ENCODE peak calls at places on chromosomes 12 and 14, in six cellular contexts. Q is WTC11, I is A549, S is K562, E is HepG2, R is H1. O is an unnamed sample.

GRCh38 chr12:49868952-49869815 is 26.3 kb upstream of the BCDIN3D start:
- DNase-seq in R (no peak), E (peak), Q (no peak), S (peak), I (peak), O (peak)

GRCh38 chr14:61528591-61529021 is 166.7 kb upstream of the HIF1A start:
- DNase-seq in S (no peak), R (no peak), E (no peak), I (no peak), Q (no peak), O (no peak)

GRCh38 chr12:92107094-92107493 is 38.6 kb downstream of the BTG1 start:
- DNase-seq in R (no peak), S (no peak), E (no peak), Q (no peak), I (no peak), O (no peak)

GRCh38 chr14:67464377-67464776 is 24.1 kb downstream of the TMEM229B start:
- DNase-seq in R (no peak), S (no peak), I (no peak), Q (no peak), E (no peak), O (no peak)

GRCh38 chr14:103100281-103101121 is 6.0 kb downstream of the EXOC3L4 start:
- DNase-seq in E (peak), Q (peak), I (no peak), R (no peak), S (no peak), O (no peak)

GRCh38 chr14:103123634-103124500 is 606 bp downstream of the TNFAIP2 start:
- DNase-seq in E (no peak), R (no peak), I (peak), S (no peak), Q (peak), O (peak)

GRCh38 chr14:102317564-102318248 is 1.8 kb upstream of the ZNF839 start:
- DNase-seq in Q (no peak), E (peak), I (peak), R (no peak), S (no peak), O (peak)

GRCh38 chr12:101604132-101604531 is 9.4 kb downstream of the MYBPC1 start:
- DNase-seq in I (no peak), R (no peak), E (peak), Q (no peak), S (no peak), O (no peak)

GRCh38 chr12:131852551-131853299 is 24.5 kb downstream of the MMP17 start:
- DNase-seq in R (no peak), I (peak), S (no peak), E (no peak), Q (no peak), O (no peak)

GRCh38 chr12:65614259-65614658 is 210.0 kb upstream of the HMGA2 start:
- DNase-seq in E (no peak), I (no peak), Q (no peak), S (no peak), R (no peak), O (no peak)
- TF ChIP-seq JUN in E (no peak), I (no peak), Q (no peak), S (no peak), R (no peak), O (no peak)

GRCh38 chr12:108191938-108192337 is 62.9 kb downstream of the WSCD2 start:
- DNase-seq in Q (no peak), I (no peak), S (no peak), E (no peak), R (no peak), O (no peak)

GRCh38 chr12:108191086-108191485 is 62.0 kb downstream of the WSCD2 start:
- DNase-seq in E (no peak), I (no peak), Q (no peak), R (no peak), S (no peak), O (no peak)

GRCh38 chr12:108185002-108185401 is 55.9 kb downstream of the WSCD2 start:
- DNase-seq in S (no peak), I (no peak), Q (no peak), E (peak), R (no peak), O (no peak)

GRCh38 chr12:108190529-108190928 is 61.4 kb downstream of the WSCD2 start:
- DNase-seq in I (no peak), S (no peak), Q (no peak), E (no peak), R (no peak), O (no peak)

DNA sequence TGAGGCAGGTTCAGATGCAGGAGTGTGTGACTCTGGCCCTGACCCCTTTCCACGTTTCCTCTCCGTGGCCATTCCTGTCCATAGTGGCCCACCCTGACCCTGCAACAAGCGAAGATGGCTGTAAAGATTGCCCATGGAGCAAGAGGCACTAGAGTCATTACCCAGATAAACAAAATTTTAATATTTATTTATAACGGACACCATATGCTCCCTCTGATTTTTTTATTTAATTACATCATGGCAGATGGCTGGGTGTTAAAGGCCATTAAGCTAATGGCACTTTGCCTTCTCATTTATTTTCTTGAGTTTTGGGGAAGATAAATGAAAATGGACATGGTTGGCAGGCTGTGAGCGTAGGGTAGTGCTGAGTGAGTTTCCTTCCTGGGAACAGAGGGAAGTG is 58.7 kb downstream of the WSCD2 start:
- DNase-seq in R (no peak), S (no peak), Q (no peak), E (no peak), I (no peak), O (no peak)
- TF ChIP-seq JUN in R (no peak), S (no peak), Q (no peak), E (no peak), I (no peak), O (no peak)

GRCh38 chr14:99546230-99546879 is 57.7 kb downstream of the CCDC85C start:
- DNase-seq in E (no peak), Q (peak), I (no peak), S (peak), R (no peak), O (no peak)

GRCh38 chr14:99543985-99544384 is 60.0 kb downstream of the CCDC85C start:
- DNase-seq in E (no peak), S (no peak), Q (no peak), I (no peak), R (no peak), O (no peak)

GRCh38 chr14:99544971-99545370 is 59.0 kb downstream of the CCDC85C start:
- DNase-seq in I (no peak), Q (no peak), S (peak), R (no peak), E (no peak), O (no peak)

GRCh38 chr14:99543369-99543768 is 60.6 kb downstream of the CCDC85C start:
- DNase-seq in S (no peak), E (no peak), I (no peak), Q (no peak), R (no peak), O (no peak)

DNA sequence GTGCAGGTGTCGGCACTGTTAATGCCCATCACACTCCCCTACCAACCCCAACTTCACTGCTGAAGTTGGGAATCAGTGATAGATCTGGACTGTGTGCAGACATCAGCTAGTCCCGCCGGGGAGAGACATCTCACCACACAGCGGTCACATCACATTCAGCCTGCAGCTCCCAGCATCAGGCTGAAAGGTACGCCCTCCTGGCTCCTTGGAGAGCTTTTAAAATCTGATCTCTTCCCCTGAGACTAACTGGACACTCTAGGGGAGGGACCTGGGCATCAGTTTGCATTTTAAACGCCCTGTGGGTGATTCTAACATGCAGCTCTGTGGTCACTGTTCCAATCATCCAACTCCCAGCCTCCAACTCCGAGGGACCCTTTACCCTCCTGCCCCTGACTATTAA is 58.4 kb downstream of the CCDC85C start:
- DNase-seq in I (no peak), Q (no peak), R (no peak), S (no peak), E (no peak), O (no peak)
- TF ChIP-seq JUN in I (no peak), Q (no peak), R (no peak), S (no peak), E (no peak), O (no peak)

GRCh38 chr14:70468731-70469130 is 16.8 kb downstream of the ADAM21 start:
- DNase-seq in S (no peak), R (no peak), E (no peak), I (no peak), Q (no peak), O (no peak)
- TF ChIP-seq JUN in S (no peak), R (no peak), E (no peak), I (no peak), Q (no peak), O (no peak)

GRCh38 chr12:118689793-118690192 is 291.5 kb upstream of the SRRM4 start:
- DNase-seq in S (no peak), R (no peak), Q (peak), I (no peak), E (no peak), O (no peak)

GRCh38 chr12:118682656-118683055 is 298.7 kb upstream of the SRRM4 start:
- DNase-seq in E (no peak), S (no peak), R (no peak), Q (no peak), I (no peak), O (no peak)

GRCh38 chr12:118680361-118680963 is 300.9 kb upstream of the SRRM4 start:
- DNase-seq in E (no peak), Q (peak), R (no peak), I (peak), S (no peak), O (no peak)

GRCh38 chr12:118685983-118686607 is 295.2 kb upstream of the SRRM4 start:
- DNase-seq in S (no peak), R (no peak), E (no peak), I (no peak), Q (no peak), O (no peak)
- TF ChIP-seq JUN in S (no peak), R (no peak), E (no peak), I (no peak), Q (no peak), O (no peak)

GRCh38 chr14:100581228-100582145 is 5.7 kb downstream of the BEGAIN start:
- DNase-seq in Q (peak), E (no peak), R (no peak), I (no peak), S (no peak), O (no peak)
- TF ChIP-seq JUN in Q (no peak), E (no peak), R (no peak), I (no peak), S (no peak), O (no peak)

GRCh38 chr14:53247596-53248370 is 94.7 kb upstream of the DDHD1 start:
- DNase-seq in S (no peak), I (no peak), E (no peak), Q (no peak), R (no peak), O (no peak)
- TF ChIP-seq JUN in S (no peak), I (no peak), E (no peak), Q (no peak), R (no peak), O (no peak)

GRCh38 chr12:790253-790563 is 37.8 kb downstream of the WNK1 start:
- DNase-seq in S (no peak), I (no peak), Q (no peak), E (no peak), R (no peak), O (no peak)

GRCh38 chr12:795305-795704 is 42.9 kb downstream of the WNK1 start:
- DNase-seq in R (no peak), Q (no peak), S (no peak), E (no peak), I (no peak), O (peak)

GRCh38 chr12:790608-791007 is 38.2 kb downstream of the WNK1 start:
- DNase-seq in I (no peak), E (no peak), S (no peak), R (no peak), Q (no peak), O (no peak)

GRCh38 chr12:788288-788687 is 35.9 kb downstream of the WNK1 start:
- DNase-seq in S (no peak), E (no peak), R (no peak), Q (no peak), I (no peak), O (peak)

DNA sequence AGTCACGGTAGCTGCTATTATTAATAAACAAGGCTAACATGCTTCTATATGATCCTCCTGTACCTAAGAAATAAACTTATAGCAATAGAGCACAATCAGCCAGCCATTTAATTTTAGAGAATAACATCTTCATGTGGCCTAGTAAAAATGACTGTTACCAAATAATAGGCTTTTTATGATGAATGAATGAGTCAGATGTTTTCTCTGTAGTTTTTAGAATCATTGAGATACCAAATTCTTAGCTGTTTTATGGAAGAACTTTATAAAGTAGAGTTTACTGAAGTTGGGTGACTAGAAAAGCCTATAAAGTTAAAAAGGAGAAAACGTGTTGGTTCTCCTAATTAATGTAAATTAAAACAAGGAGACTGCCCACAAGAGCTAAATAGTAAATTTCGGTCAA is 40.7 kb downstream of the WNK1 start:
- DNase-seq in S (no peak), R (no peak), E (no peak), I (no peak), Q (no peak), O (no peak)
- TF ChIP-seq JUN in S (no peak), R (no peak), E (no peak), I (no peak), Q (no peak), O (no peak)

DNA sequence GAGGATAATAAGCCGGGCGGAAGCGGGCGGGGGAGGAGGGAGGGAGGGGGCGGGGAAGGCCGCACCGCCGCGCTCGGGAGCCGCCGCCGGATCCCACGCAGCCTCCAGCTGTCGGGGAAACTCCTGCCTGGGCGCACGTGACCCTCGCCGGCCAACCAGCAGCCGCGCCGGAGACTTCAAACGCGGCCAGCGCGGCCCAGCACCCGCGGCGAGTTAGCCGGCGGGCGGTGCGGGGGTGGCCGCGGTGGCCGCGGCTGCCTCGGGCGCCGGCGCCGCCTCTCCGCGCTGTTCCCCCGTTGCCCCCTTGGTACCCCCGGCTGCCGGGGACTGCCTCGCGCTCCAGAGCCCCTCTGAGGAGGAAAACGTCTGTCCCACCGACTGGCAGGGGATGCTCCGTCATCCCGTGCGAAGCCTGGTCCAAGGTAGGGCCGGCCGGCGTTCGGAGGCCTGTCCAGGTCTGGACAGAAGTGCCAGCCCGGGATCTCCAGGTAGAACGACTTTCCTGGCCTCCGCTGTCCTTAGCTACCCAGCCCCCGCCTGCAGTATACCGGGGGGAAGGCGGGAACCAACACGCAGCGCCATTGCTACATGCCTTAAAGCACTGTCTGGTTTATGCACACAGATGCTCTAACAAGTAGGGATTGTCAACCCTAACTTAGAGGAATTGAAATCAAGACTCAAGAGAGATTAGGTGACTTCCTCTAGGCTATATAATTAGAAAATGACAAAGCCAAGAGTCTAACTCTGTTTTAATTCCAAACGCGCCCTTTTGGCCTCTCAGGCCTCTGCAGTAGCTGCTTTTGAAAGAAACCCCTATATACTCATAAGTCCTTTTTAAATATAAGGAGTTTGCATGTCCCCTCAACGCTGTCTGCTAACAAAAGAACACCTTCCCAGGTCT is at the start of gene YAF2:
- DNase-seq in Q (peak), R (no peak), S (peak), E (peak), I (peak), O (peak)
- TF ChIP-seq JUN in Q (no peak), R (no peak), S (no peak), E (no peak), I (no peak), O (no peak)

GRCh38 chr14:105944632-105945610 is 418.5 kb downstream of the TMEM121 start:
- DNase-seq in S (peak), R (no peak), I (peak), E (peak), Q (no peak), O (no peak)
- TF ChIP-seq JUN in S (no peak), R (no peak), I (no peak), E (no peak), Q (no peak), O (no peak)

O was measured in endothelial cell of umbilical vein.